ENCODE peak calls at places on chromosomes 13 and 19, in nine cellular contexts. P, G, X, C, S, O, D, V and Y are unnamed samples.

GRCh38 chr13:33490461-33491327 is 205.1 kb upstream of the STARD13 start:
- DNase-seq in P (no peak), G (no peak), X (no peak), C (peak; percentile 95), S (no peak), O (no peak), D (no peak), V (peak; percentile 79), Y (peak; percentile 66)

GRCh38 chr19:41734585-41734984 is 20.7 kb upstream of the CEACAM6 start:
- DNase-seq in P (no peak), G (peak; percentile 87), X (no peak), C (no peak), S (no peak), O (no peak), D (no peak), V (no peak), Y (no peak)

GRCh38 chr13:26382843-26383242 is 128.9 kb downstream of the CDK8 start:
- DNase-seq in P (no peak), G (no peak), X (no peak), C (no peak), S (no peak), O (no peak), D (no peak), V (no peak), Y (no peak)

GRCh38 chr13:97431365-97431764 is 2.6 kb upstream of the RAP2A start:
- DNase-seq in P (no peak), G (no peak), X (no peak), C (no peak), S (no peak), O (no peak), D (no peak), V (no peak), Y (no peak)

GRCh38 chr13:101785858-101786257 is 333.4 kb downstream of the ITGBL1 start:
- DNase-seq in P (peak; percentile 4), G (peak; percentile 59), X (peak; percentile 9), C (no peak), S (peak; percentile 17), O (peak; percentile 38), D (peak; percentile 4), V (peak; percentile 58), Y (peak; percentile 64)

GRCh38 chr19:29487432-29487831 is 38.4 kb upstream of the VSTM2B start:
- DNase-seq in P (no peak), G (no peak), X (no peak), C (no peak), S (no peak), O (no peak), D (peak; percentile 70), V (no peak), Y (no peak)

GRCh38 chr19:29617336-29618266 is 11.5 kb downstream of the POP4 start:
- DNase-seq in P (no peak), G (no peak), X (no peak), C (no peak), S (no peak), O (no peak), D (no peak), V (no peak), Y (no peak)

GRCh38 chr19:54209748-54210494 is 9.3 kb downstream of the RPS9 start:
- DNase-seq in P (peak; percentile 96), G (peak; percentile 99), X (peak; percentile 97), C (peak; percentile 96), S (peak; percentile 98), O (no peak), D (peak; percentile 36), V (peak; percentile 94), Y (no peak)

GRCh38 chr13:37918116-37919100 is 48.8 kb upstream of the TRPC4 start:
- DNase-seq in P (no peak), G (peak; percentile 8), X (no peak), C (no peak), S (no peak), O (no peak), D (no peak), V (peak; percentile 39), Y (peak; percentile 3)

GRCh38 chr13:102970542-102970941 is 95.7 kb downstream of the SLC10A2 start:
- DNase-seq in P (no peak), G (no peak), X (no peak), C (no peak), S (no peak), O (peak; percentile 89), D (no peak), V (no peak), Y (no peak)

GRCh38 chr19:2491130-2491801 is 15.3 kb downstream of the GADD45B start:
- DNase-seq in P (peak; percentile 89), G (peak; percentile 93), X (peak; percentile 92), C (peak; percentile 41), S (no peak), O (peak; percentile 79), D (no peak), V (peak; percentile 46), Y (no peak)

GRCh38 chr19:35788205-35788960 is 13.0 kb downstream of the ARHGAP33 start:
- DNase-seq in P (no peak), G (no peak), X (no peak), C (no peak), S (no peak), O (no peak), D (no peak), V (no peak), Y (no peak)

GRCh38 chr19:35790981-35791813 is 15.8 kb downstream of the ARHGAP33 start:
- DNase-seq in P (no peak), G (no peak), X (no peak), C (no peak), S (peak; percentile 40), O (no peak), D (peak; percentile 31), V (no peak), Y (no peak)

GRCh38 chr19:35791814-35792279 is 16.5 kb downstream of the ARHGAP33 start:
- DNase-seq in P (no peak), G (no peak), X (no peak), C (no peak), S (no peak), O (no peak), D (no peak), V (no peak), Y (no peak)

GRCh38 chr19:35789195-35789977 is 14.0 kb downstream of the ARHGAP33 start:
- DNase-seq in P (no peak), G (no peak), X (no peak), C (no peak), S (no peak), O (no peak), D (no peak), V (no peak), Y (no peak)

DNA sequence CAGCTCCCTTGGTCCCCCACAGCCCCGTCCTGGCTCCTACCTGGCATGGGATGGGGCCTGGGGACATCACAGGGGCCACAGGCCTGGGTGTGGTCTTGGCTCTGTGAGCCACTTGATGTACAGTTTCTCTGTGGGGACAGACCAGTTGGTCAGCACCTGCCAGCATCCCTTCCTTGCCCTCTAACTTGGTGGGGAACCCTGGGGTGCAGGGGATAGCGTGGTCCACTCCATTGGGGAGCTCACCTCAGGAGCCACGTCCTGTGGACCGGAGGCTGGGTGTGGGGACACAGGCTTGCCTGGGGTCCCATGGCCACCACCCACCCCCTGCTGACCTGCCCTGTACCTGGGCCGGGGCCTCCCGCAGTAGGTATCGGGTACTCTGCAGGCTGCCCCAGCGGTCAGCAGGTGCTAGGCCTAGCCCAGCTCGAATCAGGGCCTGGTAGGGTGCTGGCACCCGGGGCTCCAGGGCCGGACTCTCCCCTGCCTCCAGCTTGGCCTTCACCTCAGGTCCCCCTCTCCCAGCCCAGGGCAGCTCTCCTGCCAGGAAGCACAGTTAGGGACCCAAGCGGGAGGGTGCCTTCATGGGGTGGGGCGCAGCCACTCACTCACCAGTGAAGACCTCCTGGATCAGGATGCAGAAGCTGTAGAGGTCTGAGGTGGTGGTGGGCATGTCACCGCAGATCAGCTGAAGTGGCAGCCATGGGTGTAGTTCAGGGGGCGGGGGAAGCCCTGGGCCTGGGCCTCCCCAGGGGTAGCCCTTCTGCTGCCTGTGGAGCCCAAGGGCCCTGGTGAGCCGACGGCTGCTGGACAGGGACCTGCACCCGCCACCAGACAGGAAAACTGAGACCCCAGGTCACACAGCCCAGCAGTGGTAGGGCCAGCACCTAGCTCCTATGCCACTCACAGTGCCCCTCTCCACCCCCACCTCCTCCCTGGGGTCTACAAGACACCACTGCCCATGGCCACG is 14.9 kb downstream of the ARHGAP33 start:
- DNase-seq in P (no peak), G (no peak), X (no peak), C (no peak), S (no peak), O (no peak), D (no peak), V (no peak), Y (no peak)
- TF ChIP-seq EZH2 in P (no peak), G (no peak), X (no peak), C (no peak), S (no peak), O (no peak), D (no peak), V (no peak), Y (no peak)

DNA sequence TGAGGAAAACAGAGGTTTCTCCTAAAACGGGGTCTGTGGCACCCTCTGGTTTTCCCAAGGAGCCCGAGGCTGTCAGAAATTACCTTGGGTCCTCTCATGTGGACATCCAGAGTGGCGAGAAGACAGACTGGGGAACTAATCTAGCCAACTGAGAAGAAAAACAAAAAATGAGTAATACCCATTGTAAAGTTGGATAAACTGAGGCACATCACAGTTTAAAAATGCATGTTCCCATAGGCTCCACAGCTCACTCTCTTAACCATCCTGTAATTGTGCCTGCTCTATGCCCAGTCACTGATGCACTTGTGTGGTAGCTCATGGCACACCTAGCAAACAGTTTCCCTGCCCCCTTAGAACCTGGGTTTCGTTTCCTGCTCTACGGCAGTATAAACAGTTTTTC is 15.2 kb upstream of the UPF3A start:
- DNase-seq in P (no peak), G (no peak), X (no peak), C (no peak), S (no peak), O (peak; percentile 55), D (no peak), V (no peak), Y (no peak)
- TF ChIP-seq CTCF in P (no peak), G (no peak), X (no peak), C (no peak), S (no peak), O (no peak), D (no peak), V (no peak), Y (no peak)

DNA sequence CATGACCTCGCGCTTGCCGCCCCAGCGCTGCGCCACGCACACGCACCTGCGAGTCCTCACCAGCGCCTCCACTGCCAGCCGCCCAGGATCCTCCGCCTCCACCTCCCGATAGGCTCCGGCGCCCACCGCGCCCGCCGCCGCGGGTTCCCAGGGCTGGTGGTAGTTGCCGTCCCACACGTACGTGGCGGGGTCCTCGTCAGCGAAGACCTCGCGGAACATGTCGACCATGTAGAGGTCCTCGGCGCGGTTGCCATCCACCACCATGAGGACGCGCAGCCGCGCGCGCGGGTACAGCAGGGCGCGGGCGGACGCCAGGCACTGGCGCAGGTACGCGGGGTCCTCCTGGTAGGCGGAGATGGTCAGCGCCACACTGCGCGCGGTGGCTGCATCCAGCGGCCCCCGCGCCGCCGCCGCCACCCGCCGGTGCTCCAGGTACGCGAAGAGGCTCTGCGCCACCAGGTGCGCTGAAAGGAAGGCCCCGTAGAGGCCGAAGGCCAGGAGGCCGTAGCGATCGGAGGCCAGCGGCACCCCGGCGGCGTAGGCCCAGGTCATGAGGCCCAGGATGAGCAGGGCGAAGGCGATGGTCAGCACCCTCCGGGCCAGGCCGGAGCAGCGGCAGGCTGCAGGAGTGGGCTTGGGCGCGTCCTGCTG is 4.4 kb downstream of the HAS1 start:
- DNase-seq in P (no peak), G (no peak), X (no peak), C (no peak), S (no peak), O (no peak), D (no peak), V (no peak), Y (peak; percentile 43)
- TF ChIP-seq EZH2 in P (peak; percentile 67), G (no peak), X (no peak), C (peak; percentile 79), S (no peak), O (no peak), D (no peak), V (peak; percentile 83), Y (peak; percentile 89)

GRCh38 chr19:11227201-11227886 is 12.1 kb upstream of the ANGPTL8 start:
- DNase-seq in P (no peak), G (peak; percentile 42), X (no peak), C (peak; percentile 27), S (peak; percentile 27), O (no peak), D (peak; percentile 31), V (no peak), Y (peak; percentile 28)
- TF ChIP-seq CTCF in P (no peak), G (peak; percentile 75), X (no peak), C (peak; percentile 17), S (peak; percentile 64), O (peak; percentile 41), D (peak; percentile 57), V (peak; percentile 44), Y (peak; percentile 38)